ENCODE peak calls at places on chromosome 16, in seven cellular contexts. Q, N, R, A, P, B and Y are unnamed samples.

GRCh38 chr16:27985981-27986380 is 77.5 kb downstream of the GSG1L start:
- DNase-seq in Q (no peak), N (no peak), R (no peak), A (no peak), P (no peak), B (no peak), Y (no peak)

GRCh38 chr16:228151-228855 is 946 bp downstream of the LUC7L start:
- DNase-seq in Q (no peak), N (no peak), R (no peak), A (no peak), P (no peak), B (no peak), Y (no peak)

GRCh38 chr16:47779201-47780016 is 318.3 kb downstream of the PHKB start:
- DNase-seq in Q (no peak), N (peak), R (peak), A (no peak), P (no peak), B (peak), Y (no peak)

GRCh38 chr16:28057949-28058348 is 5.6 kb downstream of the GSG1L start:
- DNase-seq in Q (no peak), N (no peak), R (no peak), A (no peak), P (no peak), B (no peak), Y (no peak)

GRCh38 chr16:85477801-85478363 is 135.2 kb upstream of the GSE1 start:
- DNase-seq in Q (no peak), N (no peak), R (no peak), A (no peak), P (no peak), B (no peak), Y (no peak)

GRCh38 chr16:79093554-79093967 is 507.0 kb downstream of the MAF start:
- DNase-seq in Q (no peak), N (peak), R (no peak), A (no peak), P (no peak), B (peak), Y (no peak)

GRCh38 chr16:2468725-2469398 is 2.2 kb upstream of the NTN3 start:
- DNase-seq in Q (peak), N (no peak), R (no peak), A (no peak), P (no peak), B (peak), Y (no peak)

GRCh38 chr16:8675183-8676159 is 1.1 kb downstream of the ABAT start:
- DNase-seq in Q (no peak), N (peak), R (no peak), A (peak), P (no peak), B (no peak), Y (no peak)

GRCh38 chr16:80142940-80143339 is 397.9 kb upstream of the DYNLRB2 start:
- DNase-seq in Q (no peak), N (no peak), R (no peak), A (no peak), P (no peak), B (no peak), Y (no peak)

GRCh38 chr16:12153662-12154061 is 177.1 kb downstream of the SNX29 start:
- DNase-seq in Q (no peak), N (no peak), R (no peak), A (no peak), P (no peak), B (no peak), Y (no peak)

GRCh38 chr16:5004311-5004710 is 29.4 kb downstream of the NAGPA start:
- DNase-seq in Q (no peak), N (no peak), R (no peak), A (no peak), P (no peak), B (no peak), Y (no peak)

GRCh38 chr16:66427036-66427446 is at the start of gene BEAN1:
- DNase-seq in Q (no peak), N (no peak), R (no peak), A (no peak), P (no peak), B (no peak), Y (no peak)